ENCODE peak calls at places on chromosomes 11 and 22, in nine cellular contexts. W is activated CD4-positive, alpha-beta T cell treated with anti-CD3 and anti-CD28 coated beads for 36 hours; M is bronchial epithelial cell; N is NCI-H2171; Z is kidney; X is HTR-8/SVneo; L is SW 1271; H is HuH-7.5; U is skeletal muscle cell. I is an unnamed sample.

GRCh38 chr11:112834277-112834755 is 126.9 kb upstream of the NCAM1 start:
- DNase-seq in W (no peak), M (no peak), N (no peak), Z (no peak), X (no peak), L (no peak), H (no peak), U (no peak), I (no peak)

GRCh38 chr11:68345776-68346728 is 33.7 kb downstream of the LRP5 start:
- DNase-seq in W (no peak), M (no peak), N (no peak), Z (peak; percentile 83), X (no peak), L (no peak), H (no peak), U (no peak), I (no peak)

GRCh38 chr11:27807594-27807993 is 107.3 kb upstream of the BDNF start:
- DNase-seq in W (no peak), M (no peak), N (no peak), Z (no peak), X (no peak), L (no peak), H (no peak), U (no peak), I (no peak)

GRCh38 chr11:45924036-45924915 is 1.8 kb downstream of the LARGE2 start:
- DNase-seq in W (no peak), M (no peak), N (no peak), Z (peak; percentile 63), X (no peak), L (no peak), H (no peak), U (no peak), I (no peak)

GRCh38 chr11:66978229-66978628 is 3.1 kb downstream of the C11orf86 start:
- DNase-seq in W (no peak), M (no peak), N (no peak), Z (no peak), X (no peak), L (no peak), H (no peak), U (no peak), I (no peak)

GRCh38 chr11:63610604-63611394 is 3.4 kb downstream of the PLAAT3 start:
- DNase-seq in W (no peak), M (no peak), N (no peak), Z (no peak), X (no peak), L (no peak), H (no peak), U (peak; percentile 13), I (no peak)

GRCh38 chr22:38153821-38154562 is 27.6 kb downstream of the PLA2G6 start:
- DNase-seq in W (no peak), M (no peak), N (no peak), Z (peak; percentile 42), X (no peak), L (no peak), H (no peak), U (no peak), I (no peak)

GRCh38 chr11:33867566-33867965 is 24.3 kb downstream of the LMO2 start:
- DNase-seq in W (no peak), M (no peak), N (no peak), Z (no peak), X (no peak), L (no peak), H (no peak), U (no peak), I (no peak)

GRCh38 chr11:2471048-2471803 is 26.4 kb downstream of the KCNQ1 start:
- DNase-seq in W (no peak), M (no peak), N (no peak), Z (peak; percentile 37), X (no peak), L (no peak), H (no peak), U (no peak), I (no peak)

GRCh38 chr11:614583-615452 is 932 bp downstream of the IRF7 start:
- DNase-seq in W (no peak), M (no peak), N (no peak), Z (peak; percentile 84), X (no peak), L (no peak), H (no peak), U (no peak), I (no peak)

GRCh38 chr11:121711900-121712424 is 259.2 kb upstream of the SORL1-AS1 start:
- DNase-seq in W (no peak), M (no peak), N (no peak), Z (no peak), X (no peak), L (no peak), H (no peak), U (no peak), I (no peak)

GRCh38 chr11:26753738-26754504 is 32.1 kb upstream of the SLC5A12 start:
- DNase-seq in W (peak; percentile 27), M (peak; percentile 63), N (peak; percentile 41), Z (no peak), X (peak; percentile 6), L (no peak), H (peak; percentile 61), U (peak; percentile 23), I (peak; percentile 67)

GRCh38 chr22:45568213-45568612 is 65.5 kb downstream of the FBLN1 start:
- DNase-seq in W (no peak), M (no peak), N (no peak), Z (no peak), X (no peak), L (no peak), H (no peak), U (no peak), I (no peak)

GRCh38 chr11:123654566-123655081 is at the start of gene SCN3B:
- DNase-seq in W (peak; percentile 41), M (peak; percentile 74), N (peak; percentile 75), Z (peak; percentile 91), X (peak; percentile 74), L (peak; percentile 21), H (peak; percentile 69), U (peak; percentile 26), I (peak; percentile 61)

GRCh38 chr11:92527467-92527866 is 302.8 kb downstream of the FAT3 start:
- DNase-seq in W (no peak), M (no peak), N (no peak), Z (no peak), X (no peak), L (no peak), H (no peak), U (no peak), I (no peak)

GRCh38 chr22:43789452-43789851 is 22.7 kb downstream of the EFCAB6 start:
- DNase-seq in W (no peak), M (peak; percentile 89), N (no peak), Z (peak; percentile 77), X (peak; percentile 51), L (no peak), H (no peak), U (peak; percentile 82), I (no peak)

GRCh38 chr11:134140961-134141490 is 72.2 kb downstream of the JAM3 start:
- DNase-seq in W (no peak), M (no peak), N (no peak), Z (no peak), X (no peak), L (no peak), H (no peak), U (no peak), I (no peak)

GRCh38 chr11:29962243-29962642 is 54.6 kb downstream of the KCNA4 start:
- DNase-seq in W (peak; percentile 17), M (peak; percentile 11), N (no peak), Z (no peak), X (no peak), L (no peak), H (no peak), U (no peak), I (no peak)

I was measured in COLO829.